ENCODE peak calls at places on chromosome 5, in six cellular contexts. K is AG09319, I is HepG2, H is lower lobe of right lung, U is mammary epithelial cell, P is mesothelial cell of epicardium. R is an unnamed sample.

GRCh38 chr5:67942451-67942830 is 273.1 kb upstream of the PIK3R1 start:
- DNase-seq in K (no peak), I (no peak), H (no peak), U (peak), P (no peak), R (no peak)

GRCh38 chr5:73121109-73121443 is 701 bp downstream of the TMEM171 start:
- DNase-seq in K (no peak), I (no peak), H (no peak), U (no peak), P (no peak), R (no peak)

GRCh38 chr5:150846651-150847333 is 471 bp downstream of the IRGM start:
- DNase-seq in K (peak), I (peak), H (no peak), U (peak), P (no peak), R (peak)

GRCh38 chr5:167415779-167416761 is 875.4 kb upstream of the WWC1 start:
- DNase-seq in K (no peak), I (no peak), H (no peak), U (no peak), P (no peak), R (no peak)

GRCh38 chr5:73448072-73448432 is 525 bp downstream of the FOXD1 start:
- DNase-seq in K (no peak), I (no peak), H (no peak), U (peak), P (no peak), R (no peak)

GRCh38 chr5:132662925-132663770 is 5.2 kb downstream of the IL13 start:
- DNase-seq in K (no peak), I (peak), H (no peak), U (no peak), P (no peak), R (no peak)

GRCh38 chr5:162372265-162372664 is 304.7 kb downstream of the GABRG2 start:
- DNase-seq in K (no peak), I (no peak), H (no peak), U (no peak), P (no peak), R (no peak)

GRCh38 chr5:124438390-124439380 is 307.8 kb downstream of the ZNF608 start:
- DNase-seq in K (no peak), I (no peak), H (no peak), U (no peak), P (no peak), R (no peak)

GRCh38 chr5:98775246-98775961 is 1.9 kb downstream of the RGMB start:
- DNase-seq in K (no peak), I (no peak), H (no peak), U (no peak), P (no peak), R (no peak)

GRCh38 chr5:109805882-109806281 is 116.2 kb downstream of the MAN2A1 start:
- DNase-seq in K (no peak), I (no peak), H (no peak), U (no peak), P (no peak), R (no peak)

GRCh38 chr5:133906303-133906702 is 62.1 kb downstream of the C5orf15 start:
- DNase-seq in K (no peak), I (no peak), H (no peak), U (no peak), P (no peak), R (no peak)

GRCh38 chr5:15611008-15611407 is 111.0 kb downstream of the FBXL7 start:
- DNase-seq in K (no peak), I (no peak), H (no peak), U (no peak), P (no peak), R (no peak)

GRCh38 chr5:17444496-17444895 is 53.5 kb upstream of the TAF11L2 start:
- DNase-seq in K (no peak), I (no peak), H (no peak), U (peak), P (no peak), R (no peak)

GRCh38 chr5:134556994-134557393 is 31.5 kb downstream of the JADE2 start:
- DNase-seq in K (no peak), I (no peak), H (no peak), U (no peak), P (no peak), R (no peak)

GRCh38 chr5:78638423-78638822 is 10.1 kb downstream of the LHFPL2 start:
- DNase-seq in K (peak), I (peak), H (no peak), U (peak), P (no peak), R (no peak)

GRCh38 chr5:160118349-160119141 is 705 bp downstream of the PWWP2A start:
- DNase-seq in K (no peak), I (no peak), H (peak), U (peak), P (peak), R (no peak)

GRCh38 chr5:39208471-39208870 is 10.9 kb downstream of the FYB1 start:
- DNase-seq in K (no peak), I (no peak), H (no peak), U (no peak), P (no peak), R (no peak)

GRCh38 chr5:35082530-35082929 is 34.8 kb upstream of the AGXT2 start:
- DNase-seq in K (no peak), I (no peak), H (no peak), U (no peak), P (no peak), R (no peak)

GRCh38 chr5:68126871-68127270 is 88.7 kb upstream of the PIK3R1 start:
- DNase-seq in K (no peak), I (no peak), H (no peak), U (peak), P (no peak), R (no peak)

GRCh38 chr5:138944527-138945322 is 69.6 kb upstream of the LRRTM2 start:
- DNase-seq in K (no peak), I (no peak), H (no peak), U (no peak), P (no peak), R (no peak)

GRCh38 chr5:7080501-7080900 is 315.4 kb upstream of the ADCY2 start:
- DNase-seq in K (no peak), I (no peak), H (no peak), U (no peak), P (no peak), R (no peak)

GRCh38 chr5:55278778-55279177 is 28.7 kb downstream of the DHX29 start:
- DNase-seq in K (no peak), I (no peak), H (no peak), U (peak), P (no peak), R (no peak)

GRCh38 chr5:111756701-111757581 is at the start of gene NREP:
- DNase-seq in K (peak), I (peak), H (peak), U (peak), P (peak), R (peak)
- TF ChIP-seq CTCF in K (peak), I (no peak), H (peak), U (peak), P (no peak), R (peak)

DNA sequence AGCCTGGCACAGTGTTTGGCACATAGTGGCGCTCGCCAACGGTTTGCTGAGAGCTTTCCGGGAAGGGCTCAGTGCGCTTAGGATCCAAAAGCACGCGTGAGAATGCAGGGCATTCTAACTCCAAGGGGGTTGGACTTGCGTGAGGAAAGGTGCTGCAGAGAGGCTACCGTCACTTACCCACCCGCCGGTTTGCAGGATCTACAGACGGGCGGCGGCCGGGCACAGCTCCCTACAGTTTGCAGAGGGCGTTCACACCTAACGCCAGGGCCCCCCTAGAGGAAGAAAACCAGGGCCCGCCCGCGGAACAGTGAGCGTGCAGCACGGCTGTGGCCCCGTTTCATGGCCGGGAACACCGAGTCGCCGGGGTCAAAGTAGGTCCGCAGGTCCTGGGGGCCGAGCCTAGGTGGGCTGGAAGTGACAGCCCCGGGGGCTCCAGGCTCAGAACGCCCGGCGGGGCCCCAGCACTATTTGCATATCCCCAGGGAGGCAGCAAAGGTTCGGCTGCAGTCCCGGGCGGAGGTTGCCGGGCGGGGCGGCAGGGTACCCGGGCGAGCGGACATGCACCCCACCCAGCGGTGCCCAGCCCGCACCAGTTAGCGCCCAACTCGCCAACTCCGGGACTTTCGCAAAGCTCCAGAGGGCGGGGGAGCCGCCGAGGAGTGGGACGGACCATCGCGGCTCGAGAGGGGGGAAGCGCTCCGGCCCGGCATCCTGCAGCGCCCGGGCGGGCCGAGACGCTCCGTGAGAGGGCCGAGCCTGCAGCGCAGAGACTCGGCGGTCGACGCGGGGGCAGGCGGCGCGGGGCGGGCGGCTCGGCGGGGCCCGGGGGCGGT is 498 bp upstream of the GALNT10 start:
- DNase-seq in K (peak), I (peak), H (peak), U (peak), P (peak), R (peak)
- TF ChIP-seq CTCF in K (peak), I (no peak), H (peak), U (peak), P (no peak), R (peak)

DNA sequence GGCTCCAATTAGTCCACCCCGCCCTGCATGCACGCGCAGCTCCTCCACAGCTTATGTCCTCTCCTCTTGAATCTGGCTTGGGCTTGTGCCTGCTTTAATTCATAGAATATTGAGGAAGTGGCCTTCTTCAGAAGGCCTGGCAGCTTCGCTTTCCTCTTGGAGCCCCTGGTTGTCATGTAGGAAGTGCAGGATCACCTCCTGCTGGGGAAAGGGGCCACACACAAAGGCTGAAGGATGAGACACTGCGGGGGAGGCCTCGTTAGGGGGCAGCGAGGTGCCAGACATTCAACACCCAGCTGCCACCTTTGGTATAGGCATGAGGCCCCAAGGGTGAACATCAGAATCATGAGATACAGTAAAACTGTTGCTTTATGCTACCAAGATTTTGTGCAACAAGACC is 2.7 kb upstream of the CNOT6 start:
- DNase-seq in K (no peak), I (no peak), H (no peak), U (no peak), P (no peak), R (no peak)
- TF ChIP-seq CTCF in K (no peak), I (peak), H (no peak), U (no peak), P (no peak), R (peak)

DNA sequence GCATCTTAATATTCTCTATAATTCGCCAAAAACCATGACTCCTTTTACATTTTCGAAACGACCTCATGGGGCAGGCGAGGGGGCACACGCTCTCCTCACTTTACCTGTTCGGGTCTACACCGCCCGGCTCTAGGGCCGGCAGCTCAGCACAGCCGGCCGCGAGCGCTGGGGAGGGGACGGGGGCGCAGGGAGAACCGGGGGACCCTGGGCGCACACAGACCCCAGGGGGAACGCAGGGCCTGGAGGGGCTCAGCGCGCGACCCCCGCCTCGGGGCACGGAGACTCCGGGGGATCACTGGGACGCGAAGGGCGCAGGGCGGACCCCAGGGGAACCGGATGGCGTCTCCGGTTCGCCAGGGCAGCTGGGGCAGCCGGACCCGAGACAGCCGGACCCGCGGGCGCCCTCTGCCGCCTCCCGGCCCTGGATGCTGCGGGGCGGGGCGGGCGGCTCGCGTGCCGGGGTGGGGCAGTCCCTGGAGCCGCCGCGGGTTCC is at the start of gene AHRR:
- DNase-seq in K (peak), I (peak), H (peak), U (peak), P (no peak), R (peak)
- TF ChIP-seq CTCF in K (peak), I (peak), H (peak), U (peak), P (peak), R (peak)

DNA sequence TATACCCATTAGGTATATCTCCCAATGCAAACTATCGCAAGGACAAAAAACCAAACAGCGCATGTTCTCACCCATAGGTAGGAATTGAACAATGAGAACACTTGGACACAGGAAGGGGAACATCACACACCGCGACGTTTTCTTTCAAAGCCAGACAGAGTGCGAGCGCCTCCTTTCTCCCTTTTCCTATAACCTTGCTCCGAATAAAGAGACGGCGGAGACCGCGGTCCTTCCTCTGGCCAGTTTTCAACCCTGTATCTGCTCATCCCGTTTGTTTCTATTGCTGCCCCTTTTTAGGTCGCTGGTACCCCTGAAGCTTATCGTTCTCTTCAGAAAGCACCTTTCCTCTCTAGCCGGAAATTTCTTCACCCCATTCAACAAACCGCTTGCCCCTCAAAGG is 1.3 kb downstream of the LVRN start:
- DNase-seq in K (no peak), I (no peak), H (no peak), U (no peak), P (no peak), R (no peak)
- TF ChIP-seq CTCF in K (no peak), I (no peak), H (no peak), U (no peak), P (no peak), R (no peak)

DNA sequence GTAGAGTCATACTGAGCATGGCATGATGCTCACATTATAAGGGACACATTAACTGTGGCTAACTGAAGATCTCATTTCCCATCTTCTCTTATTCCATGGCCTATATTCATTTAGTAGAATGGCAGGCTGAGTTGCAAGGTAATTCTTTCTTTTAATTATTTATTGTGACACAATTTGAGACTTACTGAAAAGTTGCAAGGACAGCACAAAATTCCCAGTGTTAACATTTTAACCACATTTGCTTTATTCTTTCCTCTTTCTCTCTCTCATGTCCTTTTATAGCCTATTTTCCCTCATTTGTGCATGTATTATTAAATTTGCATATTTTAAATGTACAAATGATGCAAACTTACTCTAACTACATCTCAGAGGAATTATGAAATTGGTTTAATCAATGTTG is 366.1 kb upstream of the RPS23 start:
- DNase-seq in K (no peak), I (no peak), H (no peak), U (no peak), P (no peak), R (no peak)
- TF ChIP-seq CTCF in K (no peak), I (no peak), H (no peak), U (no peak), P (no peak), R (no peak)

GRCh38 chr5:28576022-28576421 is 1537.6 kb upstream of the CDH9 start:
- DNase-seq in K (no peak), I (peak), H (no peak), U (peak), P (no peak), R (no peak)
- TF ChIP-seq CTCF in K (no peak), I (no peak), H (no peak), U (peak), P (no peak), R (peak)

GRCh38 chr5:174724484-174725260 is at the start of gene MSX2:
- DNase-seq in K (peak), I (no peak), H (peak), U (peak), P (peak), R (no peak)
- TF ChIP-seq CTCF in K (no peak), I (no peak), H (no peak), U (no peak), P (no peak), R (no peak)